ENCODE peak calls at places on chromosome 1, in eight cellular contexts. K, Y, E, F, Q, P, D and W are unnamed samples.

GRCh38 chr1:62689524-62689923 is 1.3 kb upstream of the DOCK7 start:
- DNase-seq in K (peak), Y (no peak), E (no peak), F (peak), Q (no peak), P (no peak), D (no peak), W (no peak)

GRCh38 chr1:199007423-199007822 is 368.6 kb downstream of the PTPRC start:
- DNase-seq in K (no peak), Y (no peak), E (no peak), F (no peak), Q (no peak), P (no peak), D (no peak), W (no peak)

GRCh38 chr1:244187310-244187709 is 136.2 kb downstream of the ZBTB18 start:
- DNase-seq in K (no peak), Y (no peak), E (no peak), F (no peak), Q (no peak), P (no peak), D (no peak), W (no peak)

GRCh38 chr1:95139039-95139438 is 21.9 kb downstream of the TLCD4 start:
- DNase-seq in K (no peak), Y (no peak), E (no peak), F (no peak), Q (no peak), P (no peak), D (no peak), W (no peak)

GRCh38 chr1:10520497-10520896 is 45.7 kb downstream of the PEX14 start:
- DNase-seq in K (no peak), Y (no peak), E (no peak), F (no peak), Q (no peak), P (no peak), D (no peak), W (no peak)

GRCh38 chr1:43348809-43349593 is 9.8 kb upstream of the CDC20 start:
- DNase-seq in K (peak), Y (peak), E (peak), F (no peak), Q (peak), P (no peak), D (peak), W (peak)

GRCh38 chr1:84721152-84721551 is 30.9 kb upstream of the SSX2IP start:
- DNase-seq in K (peak), Y (no peak), E (no peak), F (no peak), Q (no peak), P (no peak), D (no peak), W (no peak)

GRCh38 chr1:26181586-26182371 is 4.5 kb downstream of the CNKSR1 start:
- DNase-seq in K (no peak), Y (no peak), E (no peak), F (no peak), Q (no peak), P (no peak), D (no peak), W (no peak)

GRCh38 chr1:61092643-61093042 is 10.3 kb downstream of the NFIA start:
- DNase-seq in K (no peak), Y (no peak), E (no peak), F (no peak), Q (no peak), P (peak), D (no peak), W (no peak)